ENCODE peak calls at places on chromosomes 11 and 22, in nine cellular contexts. V is heart left ventricle, K is uterus, S is sigmoid colon, Y is body of pancreas, G is HCT116, I is IMR-90, Z is adrenal gland, B is esophagus squamous epithelium. Q is an unnamed sample.

GRCh38 chr22:40414838-40415505 is 44.6 kb downstream of the SGSM3 start:
- DNase-seq in V (no peak), K (no peak), S (no peak), Y (no peak), G (no peak), I (no peak), Z (no peak), B (no peak), Q (no peak)

GRCh38 chr22:24016156-24016555 is 5.1 kb downstream of the CABIN1 start:
- DNase-seq in V (no peak), K (no peak), S (no peak), Y (no peak), G (no peak), I (no peak), Z (no peak), B (no peak), Q (no peak)

GRCh38 chr11:31764766-31765165 is 46.4 kb downstream of the PAX6 start:
- DNase-seq in V (no peak), K (no peak), S (no peak), Y (no peak), G (no peak), I (no peak), Z (no peak), B (no peak), Q (no peak)

GRCh38 chr11:105135873-105136272 is 3.7 kb downstream of the CARD18 start:
- DNase-seq in V (no peak), K (no peak), S (no peak), Y (no peak), G (no peak), I (no peak), Z (no peak), B (no peak), Q (no peak)

GRCh38 chr11:31106326-31106725 is 263.2 kb downstream of the DCDC1 start:
- DNase-seq in V (no peak), K (no peak), S (no peak), Y (no peak), G (no peak), I (no peak), Z (no peak), B (no peak), Q (no peak)

GRCh38 chr22:17250380-17251129 is 31.3 kb upstream of the ADA2 start:
- DNase-seq in V (no peak), K (no peak), S (no peak), Y (no peak), G (no peak), I (no peak), Z (no peak), B (no peak), Q (no peak)

GRCh38 chr22:37996079-37996478 is 11.7 kb upstream of the SOX10 start:
- DNase-seq in V (no peak), K (no peak), S (no peak), Y (no peak), G (no peak), I (no peak), Z (no peak), B (no peak), Q (no peak)

GRCh38 chr11:17683378-17684161 is 35.8 kb upstream of the MYOD1 start:
- DNase-seq in V (no peak), K (no peak), S (no peak), Y (peak; percentile 15), G (peak; percentile 57), I (peak; percentile 66), Z (no peak), B (no peak), Q (no peak)

GRCh38 chr11:134736251-134737072 is 324.4 kb upstream of the B3GAT1 start:
- DNase-seq in V (no peak), K (no peak), S (no peak), Y (no peak), G (no peak), I (no peak), Z (no peak), B (no peak), Q (peak; percentile 28)

GRCh38 chr11:134739136-134739535 is 327.1 kb upstream of the B3GAT1 start:
- DNase-seq in V (peak; percentile 4), K (no peak), S (no peak), Y (no peak), G (no peak), I (no peak), Z (no peak), B (no peak), Q (no peak)

GRCh38 chr11:134737563-134738510 is 325.8 kb upstream of the B3GAT1 start:
- DNase-seq in V (no peak), K (no peak), S (no peak), Y (no peak), G (no peak), I (no peak), Z (no peak), B (no peak), Q (no peak)

GRCh38 chr11:134740590-134741342 is 328.7 kb upstream of the B3GAT1 start:
- DNase-seq in V (no peak), K (no peak), S (no peak), Y (no peak), G (no peak), I (no peak), Z (no peak), B (no peak), Q (no peak)

DNA sequence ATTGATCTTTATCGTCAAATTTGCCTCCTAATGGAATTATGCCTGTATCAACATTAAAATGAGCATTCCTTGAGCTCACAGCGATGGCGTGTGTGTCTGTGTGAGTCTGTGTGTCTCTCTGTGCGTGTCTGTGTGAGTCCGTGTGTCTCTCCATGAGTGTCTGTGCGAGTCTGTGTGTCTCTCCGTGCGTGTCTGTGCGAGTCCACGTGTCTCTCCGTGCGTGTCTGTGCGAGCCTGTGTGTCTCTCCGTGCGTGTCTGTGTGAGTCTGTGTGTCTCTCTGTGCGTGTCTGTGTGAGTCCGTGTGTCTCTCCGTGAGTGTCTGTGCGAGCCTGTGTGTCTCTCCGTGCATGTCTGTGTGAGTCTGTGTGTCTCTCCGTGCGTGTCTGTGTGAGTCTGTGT is 326.5 kb upstream of the B3GAT1 start:
- DNase-seq in V (no peak), K (no peak), S (no peak), Y (no peak), G (no peak), I (no peak), Z (no peak), B (no peak), Q (no peak)
- H3K9me3 ChIP-seq in V (no peaks in the 10 kb centered on the region), K (no peaks in the 10 kb centered on the region), S (no peaks in the 10 kb centered on the region), Y (no peaks in the 10 kb centered on the region), G (no peaks in the 10 kb centered on the region), I (peaks cover 30% of the 10 kb centered on the region), Z (no peaks in the 10 kb centered on the region), B (no peaks in the 10 kb centered on the region), Q (no peaks in the 10 kb centered on the region)

GRCh38 chr22:39243443-39244072 is 1.2 kb downstream of the PDGFB start:
- DNase-seq in V (no peak), K (no peak), S (no peak), Y (peak; percentile 61), G (no peak), I (no peak), Z (no peak), B (no peak), Q (peak; percentile 28)

GRCh38 chr22:39242389-39242808 is 2.4 kb downstream of the PDGFB start:
- DNase-seq in V (no peak), K (no peak), S (no peak), Y (no peak), G (no peak), I (no peak), Z (no peak), B (no peak), Q (no peak)

GRCh38 chr22:39241632-39242388 is 3.0 kb downstream of the PDGFB start:
- DNase-seq in V (no peak), K (no peak), S (no peak), Y (no peak), G (no peak), I (no peak), Z (no peak), B (no peak), Q (no peak)

GRCh38 chr22:39244073-39244495 is 698 bp downstream of the PDGFB start:
- DNase-seq in V (no peak), K (no peak), S (no peak), Y (no peak), G (no peak), I (no peak), Z (no peak), B (no peak), Q (no peak)

DNA sequence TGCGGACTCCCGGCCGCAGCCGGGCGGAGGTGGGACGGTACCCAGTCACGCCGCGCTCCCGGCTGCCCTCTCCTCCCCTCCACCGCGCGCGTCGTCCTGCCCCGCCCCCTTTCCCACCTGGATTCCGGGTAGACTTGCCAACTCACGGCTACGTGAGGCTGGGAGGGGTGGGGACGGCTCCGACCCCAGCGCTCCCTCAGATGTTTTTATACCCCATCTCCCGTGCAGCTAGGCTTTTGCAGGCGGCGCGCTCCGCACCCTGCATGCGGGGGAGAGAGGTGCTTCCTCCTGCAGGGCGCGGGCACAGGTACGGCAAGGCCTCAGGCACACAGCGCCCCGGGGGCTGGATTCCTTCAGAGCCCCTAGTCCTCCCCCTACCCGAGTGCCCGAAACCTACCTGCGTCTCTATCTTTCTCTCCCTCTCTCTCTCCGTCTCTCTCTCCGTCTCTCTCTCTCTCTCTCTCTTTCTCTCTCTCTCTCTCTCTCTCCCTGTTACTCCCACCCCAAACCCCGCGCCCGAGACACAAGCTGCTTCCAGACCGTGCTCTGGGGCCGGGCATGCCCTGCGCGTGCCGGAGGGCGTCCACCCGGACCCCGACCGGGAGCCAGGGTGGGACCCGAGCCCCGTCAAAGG is 1.9 kb downstream of the PDGFB start:
- DNase-seq in V (no peak), K (no peak), S (no peak), Y (peak; percentile 79), G (no peak), I (no peak), Z (no peak), B (no peak), Q (peak; percentile 55)
- TF ChIP-seq POLR2A in V (no peak), K (peak; percentile 30), S (no peak), Y (peak; percentile 91), G (no peak), I (no peak), Z (no peak), B (no peak), Q (no peak)

GRCh38 chr11:103418014-103418413 is 308.8 kb downstream of the DYNC2H1 start:
- DNase-seq in V (no peak), K (no peak), S (no peak), Y (no peak), G (no peak), I (no peak), Z (no peak), B (no peak), Q (no peak)

GRCh38 chr11:103420593-103420992 is 311.4 kb downstream of the DYNC2H1 start:
- DNase-seq in V (no peak), K (no peak), S (no peak), Y (no peak), G (no peak), I (peak; percentile 81), Z (no peak), B (no peak), Q (no peak)
- H3K9me3 ChIP-seq in V (no peaks in the 10 kb centered on the region), K (no peaks in the 10 kb centered on the region), S (no peaks in the 10 kb centered on the region), Y (no peaks in the 10 kb centered on the region), G (no peaks in the 10 kb centered on the region), I (no peaks in the 10 kb centered on the region), Z (no peaks in the 10 kb centered on the region), B (no peaks in the 10 kb centered on the region), Q (no peaks in the 10 kb centered on the region)

GRCh38 chr11:22830082-22830414 is 447 bp upstream of the SVIP start:
- DNase-seq in V (no peak), K (no peak), S (no peak), Y (no peak), G (no peak), I (no peak), Z (no peak), B (no peak), Q (no peak)

GRCh38 chr11:22832315-22833041 is 2.9 kb upstream of the SVIP start:
- DNase-seq in V (no peak), K (no peak), S (no peak), Y (no peak), G (peak; percentile 6), I (no peak), Z (no peak), B (no peak), Q (no peak)

GRCh38 chr11:22828373-22828772 is 1.2 kb downstream of the SVIP start:
- DNase-seq in V (no peak), K (no peak), S (no peak), Y (no peak), G (no peak), I (no peak), Z (no peak), B (no peak), Q (no peak)

GRCh38 chr11:22829231-22830081 is at the start of gene SVIP:
- DNase-seq in V (peak; percentile 96), K (peak; percentile 92), S (peak; percentile 96), Y (peak; percentile 97), G (peak; percentile 87), I (peak; percentile 87), Z (peak; percentile 96), B (peak; percentile 84), Q (peak; percentile 98)
- TF ChIP-seq POLR2A in V (peak; percentile 66), K (peak; percentile 79), S (peak; percentile 58), Y (peak; percentile 87), G (peak; percentile 26), I (no peak), Z (peak; percentile 76), B (no peak), Q (no peak)

Q was measured in thyroid gland.